ENCODE peak calls at places on chromosome 1, in four cellular contexts. Z is GM23248, X is MM.1S, V is OCI-LY7. A is an unnamed sample. For H3K9me2, the result is how much of the 10 kb centered on the place peaks cover.

GRCh38 chr1:112172294-112172882 is 182.9 kb upstream of the KCND3 start:
- DNase-seq in Z (peak), X (peak), V (peak), A (no peak)

GRCh38 chr1:245512980-245513578 is 358.3 kb downstream of the KIF26B start:
- DNase-seq in Z (peak), X (peak), V (no peak), A (no peak)

GRCh38 chr1:205343431-205344009 is 13.2 kb downstream of the KLHDC8A start:
- DNase-seq in Z (peak), X (no peak), V (no peak), A (no peak)

GRCh38 chr1:41108696-41109284 is 87.3 kb upstream of the SLFNL1 start:
- DNase-seq in Z (peak), X (no peak), V (no peak), A (no peak)

GRCh38 chr1:157994081-157994581 is 686 bp downstream of the KIRREL1 start:
- DNase-seq in Z (peak), X (no peak), V (no peak), A (no peak)

GRCh38 chr1:109113787-109114568 is at the start of gene ELAPOR1:
- DNase-seq in Z (peak), X (peak), V (no peak), A (no peak)

GRCh38 chr1:41366428-41367101 is 5.3 kb downstream of the FOXO6 start:
- DNase-seq in Z (no peak), X (no peak), V (no peak), A (no peak)

GRCh38 chr1:197799271-197799670 is 24.0 kb upstream of the DENND1B start:
- DNase-seq in Z (peak), X (no peak), V (no peak), A (no peak)

GRCh38 chr1:9465640-9466039 is 73.6 kb upstream of the SLC25A33 start:
- DNase-seq in Z (no peak), X (no peak), V (no peak), A (no peak)

DNA sequence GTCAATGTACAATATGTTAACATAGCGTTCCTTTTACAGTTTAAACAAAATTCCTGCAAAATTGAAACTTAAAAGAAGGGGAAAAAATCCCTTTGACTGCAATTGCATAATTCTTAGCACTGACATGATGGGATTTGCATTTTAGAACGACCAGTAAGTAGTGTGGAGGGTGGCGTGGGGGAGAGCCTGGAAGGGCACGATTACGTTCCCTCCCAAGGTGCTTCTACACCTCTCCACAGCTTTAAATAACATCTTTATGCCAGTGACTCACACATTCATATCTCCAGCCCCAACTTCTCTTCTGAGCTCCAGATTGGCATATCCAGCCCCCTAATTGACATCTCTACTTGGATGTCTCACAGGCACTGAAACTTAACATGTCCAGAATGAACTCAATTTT is 64.3 kb downstream of the OLFML3 start:
- DNase-seq in Z (no peak), X (no peak), V (no peak), A (no peak)
- H3K9me2 ChIP-seq in Z (under half), X (under half), V (under half), A (under half)

GRCh38 chr1:181604482-181604881 is 121.2 kb downstream of the CACNA1E start:
- DNase-seq in Z (no peak), X (no peak), V (no peak), A (no peak)

GRCh38 chr1:181603735-181604410 is 120.6 kb downstream of the CACNA1E start:
- DNase-seq in Z (no peak), X (no peak), V (no peak), A (no peak)

GRCh38 chr1:181608951-181609350 is 125.6 kb downstream of the CACNA1E start:
- DNase-seq in Z (no peak), X (no peak), V (no peak), A (no peak)

GRCh38 chr1:181608386-181608785 is 125.1 kb downstream of the CACNA1E start:
- DNase-seq in Z (no peak), X (no peak), V (no peak), A (no peak)

DNA sequence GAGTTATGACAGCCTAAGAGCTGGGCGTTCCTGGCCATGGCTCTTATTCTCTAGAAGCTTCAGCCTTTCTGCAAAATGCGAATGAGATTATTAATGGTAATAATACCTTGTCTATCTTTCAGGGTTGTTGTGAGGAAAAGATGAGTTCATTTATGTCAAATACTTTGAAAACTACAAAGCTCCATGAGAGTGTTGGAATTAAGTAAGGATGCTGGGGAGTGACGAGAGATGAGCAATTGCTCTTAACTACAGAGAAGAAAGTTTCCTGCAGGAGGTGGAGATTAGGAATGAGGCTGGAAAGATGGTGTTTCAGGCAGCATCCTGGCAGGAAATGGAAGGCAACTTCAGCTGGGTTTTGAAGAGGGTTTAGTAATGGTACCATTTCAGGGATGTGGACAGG is 124.2 kb downstream of the CACNA1E start:
- DNase-seq in Z (no peak), X (no peak), V (no peak), A (no peak)
- H3K9me2 ChIP-seq in Z (under half), X (under half), V (under half), A (under half)

GRCh38 chr1:114043046-114043445 is 63.8 kb downstream of the OLFML3 start:
- DNase-seq in Z (no peak), X (no peak), V (no peak), A (no peak)
- H3K9me2 ChIP-seq in Z (under half), X (under half), V (under half), A (under half)

GRCh38 chr1:194830387-194830786 is 1644.0 kb upstream of the B3GALT2 start:
- DNase-seq in Z (no peak), X (peak), V (peak), A (no peak)
- H3K9me2 ChIP-seq in Z (under half), X (under half), V (under half), A (under half)

GRCh38 chr1:39333296-39333695 is 128.8 kb downstream of the MACF1 start:
- DNase-seq in Z (no peak), X (no peak), V (no peak), A (no peak)
- H3K9me2 ChIP-seq in Z (under half), X (under half), V (under half), A (under half)

GRCh38 chr1:154578058-154578418 is 10.5 kb downstream of the CHRNB2 start:
- DNase-seq in Z (no peak), X (no peak), V (no peak), A (no peak)

GRCh38 chr1:154582885-154583284 is 15.3 kb downstream of the CHRNB2 start:
- DNase-seq in Z (no peak), X (peak), V (no peak), A (no peak)

GRCh38 chr1:154577346-154578057 is 9.9 kb downstream of the CHRNB2 start:
- DNase-seq in Z (no peak), X (no peak), V (no peak), A (no peak)

GRCh38 chr1:154575951-154576566 is 8.5 kb downstream of the CHRNB2 start:
- DNase-seq in Z (no peak), X (no peak), V (no peak), A (no peak)

GRCh38 chr1:154579382-154579781 is 11.8 kb downstream of the CHRNB2 start:
- DNase-seq in Z (no peak), X (no peak), V (no peak), A (no peak)
- H3K9me2 ChIP-seq in Z (under half), X (under half), V (under half), A (under half)

A was measured in HCT116.